ENCODE peak calls at places on chromosome 17, in five cellular contexts. One of them, this sample, is unnamed. For H3K27me3, the result is how much of the 10 kb centered on the place peaks cover.

GRCh38 chr17:48547839-48548686 is 3.2 kb upstream of the HOXB2 start:
- DNase-seq in endodermal cell: no peak
- DNase-seq in tibial artery: no peak
- DNase-seq in H9: no peak
- DNase-seq in uterus: no peak
- DNase-seq in this sample: peak

GRCh38 chr17:4198995-4199394 is 56.0 kb downstream of the CYB5D2 start:
- DNase-seq in uterus: no peak
- DNase-seq in tibial artery: no peak
- DNase-seq in endodermal cell: no peak
- DNase-seq in H9: no peak
- DNase-seq in this sample: no peak

GRCh38 chr17:74199306-74200092 is 4.0 kb upstream of the RPL38 start:
- DNase-seq in endodermal cell: peak
- DNase-seq in uterus: peak
- DNase-seq in H9: peak
- DNase-seq in tibial artery: no peak
- DNase-seq in this sample: peak

GRCh38 chr17:28252436-28252835 is 66.6 kb upstream of the TMEM97 start:
- DNase-seq in H9: no peak
- DNase-seq in endodermal cell: no peak
- DNase-seq in uterus: no peak
- DNase-seq in tibial artery: no peak
- DNase-seq in this sample: no peak

GRCh38 chr17:14125518-14126125 is 56.3 kb downstream of the COX10 start:
- DNase-seq in uterus: no peak
- DNase-seq in H9: no peak
- DNase-seq in endodermal cell: no peak
- DNase-seq in tibial artery: no peak
- DNase-seq in this sample: no peak

GRCh38 chr17:58207451-58207850 is 11.6 kb downstream of the MKS1 start:
- DNase-seq in endodermal cell: no peak
- DNase-seq in tibial artery: no peak
- DNase-seq in H9: no peak
- DNase-seq in uterus: no peak
- DNase-seq in this sample: no peak

GRCh38 chr17:385195-385835 is 32.7 kb upstream of the RPH3AL start:
- DNase-seq in endodermal cell: peak
- DNase-seq in tibial artery: no peak
- DNase-seq in H9: peak
- DNase-seq in uterus: peak
- DNase-seq in this sample: no peak

GRCh38 chr17:8189041-8189710 is 804 bp downstream of the BORCS6 start:
- DNase-seq in tibial artery: peak
- DNase-seq in H9: no peak
- DNase-seq in endodermal cell: peak
- DNase-seq in uterus: no peak
- DNase-seq in this sample: peak

GRCh38 chr17:6381052-6381451 is 53.9 kb downstream of the AIPL1 start:
- DNase-seq in endodermal cell: no peak
- DNase-seq in H9: no peak
- DNase-seq in uterus: no peak
- DNase-seq in tibial artery: no peak
- DNase-seq in this sample: no peak

GRCh38 chr17:77356109-77356689 is 215.4 kb downstream of the SEC14L1 start:
- DNase-seq in H9: no peak
- DNase-seq in endodermal cell: peak
- DNase-seq in tibial artery: no peak
- DNase-seq in uterus: peak
- DNase-seq in this sample: no peak

GRCh38 chr17:29777663-29778062 is 152.4 kb downstream of the SSH2 start:
- DNase-seq in tibial artery: no peak
- DNase-seq in endodermal cell: no peak
- DNase-seq in H9: no peak
- DNase-seq in uterus: no peak
- DNase-seq in this sample: no peak

GRCh38 chr17:51169340-51169739 is 3.1 kb downstream of the NME2 start:
- DNase-seq in tibial artery: no peak
- DNase-seq in H9: no peak
- DNase-seq in endodermal cell: peak
- DNase-seq in uterus: no peak
- DNase-seq in this sample: no peak

GRCh38 chr17:8706431-8706830 is 38.2 kb downstream of the CCDC42 start:
- DNase-seq in uterus: no peak
- DNase-seq in tibial artery: peak
- DNase-seq in H9: no peak
- DNase-seq in endodermal cell: no peak
- DNase-seq in this sample: no peak

GRCh38 chr17:79728169-79728907 is 2.4 kb upstream of the ENPP7 start:
- DNase-seq in H9: peak
- DNase-seq in tibial artery: peak
- DNase-seq in uterus: peak
- DNase-seq in endodermal cell: peak
- DNase-seq in this sample: peak

GRCh38 chr17:77478899-77479298 is 338.1 kb downstream of the SEC14L1 start:
- DNase-seq in uterus: peak
- DNase-seq in H9: no peak
- DNase-seq in tibial artery: no peak
- DNase-seq in endodermal cell: no peak
- DNase-seq in this sample: no peak

GRCh38 chr17:27808629-27809028 is 8.3 kb upstream of the NOS2 start:
- DNase-seq in tibial artery: no peak
- DNase-seq in uterus: no peak
- DNase-seq in endodermal cell: peak
- DNase-seq in H9: peak
- DNase-seq in this sample: no peak

GRCh38 chr17:78343099-78343432 is 16.8 kb downstream of the SOCS3 start:
- DNase-seq in H9: peak
- DNase-seq in tibial artery: peak
- DNase-seq in uterus: peak
- DNase-seq in endodermal cell: peak
- DNase-seq in this sample: no peak

GRCh38 chr17:17032131-17032692 is 10.0 kb upstream of the MPRIP start:
- DNase-seq in H9: no peak
- DNase-seq in uterus: no peak
- DNase-seq in endodermal cell: peak
- DNase-seq in tibial artery: peak
- DNase-seq in this sample: no peak

GRCh38 chr17:33811984-33812383 is 443.1 kb upstream of the CCL2 start:
- DNase-seq in H9: no peak
- DNase-seq in tibial artery: no peak
- DNase-seq in endodermal cell: no peak
- DNase-seq in uterus: no peak
- DNase-seq in this sample: no peak

GRCh38 chr17:47981462-47981861 is 10.5 kb downstream of the CDK5RAP3 start:
- DNase-seq in tibial artery: no peak
- DNase-seq in uterus: no peak
- DNase-seq in H9: no peak
- DNase-seq in endodermal cell: no peak
- DNase-seq in this sample: no peak

GRCh38 chr17:17599965-17600364 is 8.5 kb upstream of the PEMT start:
- DNase-seq in endodermal cell: no peak
- DNase-seq in uterus: no peak
- DNase-seq in tibial artery: no peak
- DNase-seq in H9: no peak
- DNase-seq in this sample: no peak

GRCh38 chr17:67582632-67583230 is 135.0 kb upstream of the NOL11 start:
- DNase-seq in tibial artery: no peak
- DNase-seq in uterus: peak
- DNase-seq in H9: no peak
- DNase-seq in endodermal cell: peak
- DNase-seq in this sample: no peak

GRCh38 chr17:56597495-56597990 is 4.0 kb downstream of the NOG start:
- DNase-seq in tibial artery: no peak
- DNase-seq in uterus: no peak
- DNase-seq in H9: peak
- DNase-seq in endodermal cell: peak
- DNase-seq in this sample: no peak

GRCh38 chr17:48137658-48138057 is 30.1 kb downstream of the SNX11 start:
- DNase-seq in uterus: no peak
- DNase-seq in H9: no peak
- DNase-seq in tibial artery: no peak
- DNase-seq in endodermal cell: no peak
- DNase-seq in this sample: no peak

GRCh38 chr17:9363440-9364350 is 211.9 kb downstream of the STX8 start:
- DNase-seq in H9: no peak
- DNase-seq in endodermal cell: peak
- DNase-seq in tibial artery: no peak
- DNase-seq in uterus: no peak
- DNase-seq in this sample: no peak

GRCh38 chr17:80146121-80147034 is 550 bp downstream of the EIF4A3 start:
- DNase-seq in tibial artery: no peak
- DNase-seq in H9: no peak
- DNase-seq in uterus: no peak
- DNase-seq in endodermal cell: peak
- DNase-seq in this sample: peak

GRCh38 chr17:49327835-49328784 is 33.9 kb downstream of the ZNF652 start:
- DNase-seq in uterus: no peak
- DNase-seq in tibial artery: no peak
- DNase-seq in endodermal cell: no peak
- DNase-seq in H9: no peak
- DNase-seq in this sample: no peak

GRCh38 chr17:39676198-39676819 is 8.1 kb downstream of the PNMT start:
- DNase-seq in H9: no peak
- DNase-seq in tibial artery: peak
- DNase-seq in uterus: no peak
- DNase-seq in endodermal cell: peak
- DNase-seq in this sample: peak

GRCh38 chr17:42171831-42172230 is 9.1 kb downstream of the KCNH4 start:
- DNase-seq in uterus: no peak
- DNase-seq in endodermal cell: peak
- DNase-seq in H9: peak
- DNase-seq in tibial artery: no peak
- DNase-seq in this sample: no peak

GRCh38 chr17:42169351-42169750 is 11.6 kb downstream of the KCNH4 start:
- DNase-seq in uterus: no peak
- DNase-seq in H9: no peak
- DNase-seq in endodermal cell: no peak
- DNase-seq in tibial artery: no peak
- DNase-seq in this sample: no peak

GRCh38 chr17:42178817-42179216 is 2.1 kb downstream of the KCNH4 start:
- DNase-seq in tibial artery: no peak
- DNase-seq in uterus: no peak
- DNase-seq in endodermal cell: no peak
- DNase-seq in H9: no peak
- DNase-seq in this sample: no peak

GRCh38 chr17:42177684-42178083 is 3.3 kb downstream of the KCNH4 start:
- DNase-seq in uterus: no peak
- DNase-seq in tibial artery: no peak
- DNase-seq in H9: no peak
- DNase-seq in endodermal cell: no peak
- DNase-seq in this sample: no peak

DNA sequence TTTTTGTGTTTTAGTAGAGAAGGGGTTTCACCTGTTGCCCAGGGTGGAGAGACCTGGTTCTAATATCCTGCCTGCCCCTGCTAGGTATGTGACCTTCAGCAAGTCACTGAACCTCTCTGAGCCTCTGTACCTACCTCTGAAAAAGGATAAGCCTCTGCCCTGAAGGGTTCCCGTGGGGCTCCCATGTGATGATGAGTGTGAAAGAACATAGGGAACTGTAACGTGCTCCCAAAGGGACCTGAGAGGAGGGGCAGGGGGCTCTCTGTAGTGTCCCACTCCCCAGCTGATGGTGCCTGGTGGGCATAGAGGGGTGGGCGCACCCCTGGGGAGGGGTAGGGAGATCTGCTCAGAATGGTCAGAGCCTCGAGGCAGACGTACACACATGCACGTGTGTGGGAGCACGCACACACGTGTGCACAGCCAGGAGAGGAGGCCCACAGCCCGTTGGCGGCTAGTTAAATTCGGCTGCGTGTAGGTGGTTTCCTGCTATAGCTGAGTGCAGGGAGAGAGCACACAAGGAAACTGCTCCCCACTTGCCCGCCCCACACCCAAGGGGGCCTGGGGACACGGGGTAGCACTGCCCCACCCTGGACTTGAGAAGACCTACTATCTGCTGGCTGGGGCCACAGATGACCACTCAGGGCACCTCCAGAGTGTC is 6.7 kb downstream of the KCNH4 start:
- DNase-seq in uterus: no peak
- DNase-seq in tibial artery: no peak
- DNase-seq in endodermal cell: no peak
- DNase-seq in H9: no peak
- DNase-seq in this sample: no peak
- H3K27me3 ChIP-seq in uterus: under half
- H3K27me3 ChIP-seq in tibial artery: under half
- H3K27me3 ChIP-seq in endodermal cell: under half
- H3K27me3 ChIP-seq in H9: under half
- H3K27me3 ChIP-seq in this sample: under half

DNA sequence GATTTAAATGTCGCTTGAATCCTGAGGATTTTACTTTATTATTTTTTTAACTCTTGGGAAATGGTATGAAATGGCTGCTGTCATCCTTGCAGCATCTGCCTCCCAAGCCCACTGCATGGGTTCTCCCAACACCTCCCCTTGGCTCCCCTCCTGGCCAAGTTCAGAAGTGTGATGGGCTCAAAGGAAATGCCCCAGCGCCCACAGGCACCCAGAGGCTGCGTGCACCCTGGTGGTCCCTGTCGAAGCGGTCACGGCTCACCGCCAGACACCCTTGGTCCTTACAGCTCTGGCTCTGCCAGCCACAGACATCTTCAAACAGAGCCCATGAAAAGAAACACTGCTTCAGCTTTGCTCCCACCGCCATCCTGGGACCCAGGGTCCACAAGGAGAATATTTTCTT is 334.7 kb downstream of the SOX9 start:
- DNase-seq in tibial artery: no peak
- DNase-seq in uterus: no peak
- DNase-seq in H9: no peak
- DNase-seq in endodermal cell: no peak
- DNase-seq in this sample: no peak
- H3K27ac ChIP-seq in tibial artery: no peak
- H3K27ac ChIP-seq in uterus: no peak
- H3K27ac ChIP-seq in H9: no peak
- H3K27ac ChIP-seq in endodermal cell: no peak
- H3K27ac ChIP-seq in this sample: no peak

GRCh38 chr17:35499548-35499947 is 37.9 kb downstream of the SLFN12L start:
- DNase-seq in H9: no peak
- DNase-seq in uterus: no peak
- DNase-seq in endodermal cell: no peak
- DNase-seq in tibial artery: no peak
- DNase-seq in this sample: no peak
- H3K27me3 ChIP-seq in H9: under half
- H3K27me3 ChIP-seq in uterus: under half
- H3K27me3 ChIP-seq in endodermal cell: under half
- H3K27me3 ChIP-seq in tibial artery: under half
- H3K27me3 ChIP-seq in this sample: under half

GRCh38 chr17:44092051-44092450 is 21.5 kb downstream of the G6PC3 start:
- DNase-seq in uterus: no peak
- DNase-seq in tibial artery: no peak
- DNase-seq in endodermal cell: no peak
- DNase-seq in H9: no peak
- DNase-seq in this sample: no peak
- H3K27ac ChIP-seq in uterus: no peak
- H3K27ac ChIP-seq in tibial artery: no peak
- H3K27ac ChIP-seq in endodermal cell: no peak
- H3K27ac ChIP-seq in H9: no peak
- H3K27ac ChIP-seq in this sample: no peak